ENCODE peak calls at places on chromosomes 4 and X, in seven cellular contexts. S, A, D, K, N, C and G are unnamed samples.

GRCh38 chr4:163948920-163949455 is 454.5 kb downstream of the TMA16 start:
- DNase-seq in S (no peak), A (no peak), D (no peak), K (no peak), N (no peak), C (no peak), G (no peak)

GRCh38 chrX:109760241-109760921 is 27.3 kb upstream of the ACSL4 start:
- DNase-seq in S (no peak), A (no peak), D (no peak), K (no peak), N (no peak), C (no peak), G (no peak)

GRCh38 chr4:158008551-158009218 is 164.1 kb downstream of the GASK1B start:
- DNase-seq in S (peak), A (no peak), D (peak), K (no peak), N (no peak), C (no peak), G (peak)

GRCh38 chr4:104896623-104897296 is 249.9 kb upstream of the TET2 start:
- DNase-seq in S (no peak), A (no peak), D (no peak), K (no peak), N (peak), C (no peak), G (peak)

GRCh38 chrX:134632386-134632785 is 25.9 kb downstream of the PLAC1 start:
- DNase-seq in S (no peak), A (no peak), D (no peak), K (no peak), N (no peak), C (no peak), G (no peak)

GRCh38 chr4:123987408-123987807 is 590.8 kb downstream of the SPRY1 start:
- DNase-seq in S (no peak), A (no peak), D (no peak), K (no peak), N (no peak), C (no peak), G (no peak)

GRCh38 chr4:46389301-46389761 is 597 bp downstream of the GABRA2 start:
- DNase-seq in S (no peak), A (peak), D (no peak), K (no peak), N (no peak), C (no peak), G (no peak)

GRCh38 chr4:98374643-98375042 is 113.5 kb downstream of the RAP1GDS1 start:
- DNase-seq in S (no peak), A (no peak), D (peak), K (no peak), N (no peak), C (no peak), G (no peak)

GRCh38 chrX:69229436-69229835 is 64.2 kb upstream of the PJA1 start:
- DNase-seq in S (no peak), A (no peak), D (no peak), K (no peak), N (no peak), C (no peak), G (peak)

GRCh38 chr4:94546949-94547348 is 95.2 kb downstream of the PDLIM5 start:
- DNase-seq in S (no peak), A (no peak), D (no peak), K (no peak), N (no peak), C (no peak), G (no peak)

GRCh38 chrX:154775611-154776349 is 13.1 kb downstream of the DKC1 start:
- DNase-seq in S (no peak), A (peak), D (no peak), K (no peak), N (no peak), C (no peak), G (peak)

GRCh38 chr4:104494822-104495559 is at the start of gene CXXC4:
- DNase-seq in S (peak), A (peak), D (peak), K (peak), N (peak), C (no peak), G (peak)

GRCh38 chr4:57231781-57232180 is 121.6 kb upstream of the IGFBP7 start:
- DNase-seq in S (no peak), A (no peak), D (no peak), K (no peak), N (no peak), C (no peak), G (peak)